ENCODE peak calls at places on chromosomes 3 and 15, in eight cellular contexts. H, L, N, B, F, V, S and C are unnamed samples.

GRCh38 chr3:40719660-40720287 is 195.0 kb downstream of the ZNF621 start:
- DNase-seq in H (no peak), L (no peak), N (no peak), B (peak; percentile 59), F (no peak), V (no peak), S (no peak), C (no peak)

GRCh38 chr3:126937533-126938432 is 45.1 kb upstream of the PLXNA1 start:
- DNase-seq in H (peak; percentile 57), L (no peak), N (no peak), B (no peak), F (no peak), V (peak; percentile 52), S (no peak), C (no peak)

GRCh38 chr3:152444029-152444641 is 175.4 kb downstream of the MBNL1 start:
- DNase-seq in H (no peak), L (no peak), N (no peak), B (peak; percentile 42), F (no peak), V (no peak), S (no peak), C (peak; percentile 65)

GRCh38 chr3:121768452-121768851 is 18.9 kb upstream of the GOLGB1 start:
- DNase-seq in H (no peak), L (no peak), N (no peak), B (no peak), F (no peak), V (no peak), S (no peak), C (no peak)

GRCh38 chr3:40847571-40847992 is 322.8 kb downstream of the ZNF621 start:
- DNase-seq in H (no peak), L (peak; percentile 72), N (no peak), B (peak; percentile 29), F (no peak), V (no peak), S (no peak), C (no peak)

GRCh38 chr15:55791576-55792400 is 48.8 kb upstream of the PRTG start:
- DNase-seq in H (no peak), L (no peak), N (no peak), B (no peak), F (no peak), V (no peak), S (no peak), C (no peak)

GRCh38 chr3:46934508-46935167 is 41.9 kb downstream of the CCDC12 start:
- DNase-seq in H (peak; percentile 73), L (no peak), N (no peak), B (no peak), F (no peak), V (peak; percentile 66), S (no peak), C (peak; percentile 13)

GRCh38 chr15:84631706-84632272 is 22.3 kb downstream of the WDR73 start:
- DNase-seq in H (no peak), L (no peak), N (no peak), B (peak; percentile 12), F (no peak), V (no peak), S (no peak), C (no peak)

GRCh38 chr3:56769125-56769709 is 32.5 kb downstream of the ARHGEF3 start:
- DNase-seq in H (no peak), L (no peak), N (no peak), B (no peak), F (no peak), V (no peak), S (no peak), C (no peak)

GRCh38 chr3:122322095-122323075 is 2.7 kb upstream of the CSTA start:
- DNase-seq in H (no peak), L (no peak), N (no peak), B (no peak), F (no peak), V (no peak), S (no peak), C (no peak)

GRCh38 chr15:35713733-35714132 is 167.8 kb upstream of the DPH6 start:
- DNase-seq in H (no peak), L (no peak), N (no peak), B (no peak), F (no peak), V (no peak), S (no peak), C (no peak)

GRCh38 chr3:180416111-180416541 is 185.8 kb upstream of the TTC14 start:
- DNase-seq in H (no peak), L (no peak), N (no peak), B (peak; percentile 23), F (no peak), V (no peak), S (no peak), C (peak; percentile 18)

GRCh38 chr3:30370681-30371271 is 235.6 kb upstream of the TGFBR2 start:
- DNase-seq in H (no peak), L (no peak), N (no peak), B (peak; percentile 24), F (no peak), V (no peak), S (no peak), C (no peak)

GRCh38 chr3:152302521-152303021 is 33.8 kb downstream of the MBNL1 start:
- DNase-seq in H (no peak), L (no peak), N (no peak), B (peak; percentile 78), F (peak; percentile 55), V (peak; percentile 85), S (no peak), C (no peak)

GRCh38 chr3:45528429-45528828 is 66.1 kb upstream of the LIMD1 start:
- DNase-seq in H (no peak), L (no peak), N (no peak), B (no peak), F (no peak), V (no peak), S (no peak), C (no peak)

GRCh38 chr3:155712008-155712407 is 32.9 kb downstream of the PLCH1 start:
- DNase-seq in H (no peak), L (no peak), N (no peak), B (no peak), F (no peak), V (no peak), S (no peak), C (no peak)

DNA sequence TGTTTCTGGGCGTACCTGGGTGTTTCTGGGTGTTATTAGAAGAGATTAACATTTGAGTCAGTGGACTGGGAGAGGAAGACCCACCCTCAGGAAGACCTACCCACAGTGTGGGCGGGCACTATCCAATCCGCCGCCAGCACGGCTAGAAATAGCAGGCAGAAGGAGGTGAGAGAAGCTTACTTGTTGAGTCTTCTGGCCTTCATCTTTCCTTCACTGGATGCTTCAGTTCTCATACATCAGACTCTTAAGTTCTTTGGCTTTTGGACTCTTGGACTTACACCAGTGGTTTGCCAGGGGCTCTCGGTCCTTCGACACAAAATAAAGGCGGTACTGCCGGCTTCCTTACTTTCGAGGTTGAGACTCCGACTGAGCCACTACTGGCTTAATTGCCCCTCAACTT is 654.6 kb upstream of the CADM2 start:
- DNase-seq in H (no peak), L (no peak), N (no peak), B (no peak), F (no peak), V (no peak), S (no peak), C (no peak)
- TF ChIP-seq POLR2AphosphoS5 in H (no peak), L (no peak), N (no peak), B (no peak), F (no peak), V (no peak), S (no peak), C (no peak)

GRCh38 chr15:67115567-67115966 is 50.2 kb downstream of the SMAD3 start:
- DNase-seq in H (peak; percentile 27), L (no peak), N (no peak), B (no peak), F (no peak), V (no peak), S (no peak), C (no peak)

GRCh38 chr15:67117356-67117755 is 52.0 kb downstream of the SMAD3 start:
- DNase-seq in H (peak; percentile 69), L (no peak), N (no peak), B (no peak), F (no peak), V (no peak), S (no peak), C (no peak)

GRCh38 chr15:67118808-67119207 is 53.4 kb downstream of the SMAD3 start:
- DNase-seq in H (peak; percentile 14), L (no peak), N (no peak), B (no peak), F (no peak), V (no peak), S (no peak), C (no peak)

GRCh38 chr15:67114846-67115521 is 49.6 kb downstream of the SMAD3 start:
- DNase-seq in H (peak; percentile 5), L (no peak), N (no peak), B (no peak), F (no peak), V (no peak), S (no peak), C (no peak)

DNA sequence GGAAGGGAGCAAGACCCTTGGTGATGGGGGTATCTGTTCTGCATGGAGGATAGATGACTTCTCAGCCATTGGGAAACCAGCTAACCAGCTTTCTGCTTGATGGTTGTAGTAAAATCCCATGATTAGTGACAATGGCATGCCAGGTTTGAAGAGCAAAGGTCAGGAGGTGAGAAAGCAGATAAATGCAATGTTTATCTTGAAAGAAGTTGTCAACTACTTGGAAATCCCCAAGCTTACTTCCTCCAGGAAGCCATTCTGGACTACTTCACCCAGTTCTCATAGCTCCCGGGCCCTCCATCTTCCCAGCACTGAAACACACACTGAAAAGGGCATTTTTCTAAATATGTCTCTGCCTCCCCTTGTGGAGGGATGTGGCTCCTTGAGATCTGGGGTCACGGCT is 51.3 kb downstream of the SMAD3 start:
- DNase-seq in H (peak; percentile 33), L (no peak), N (no peak), B (peak; percentile 37), F (no peak), V (no peak), S (no peak), C (no peak)
- H3K4me1 ChIP-seq in H (peaks cover 87% of the 10 kb centered on the region), L (no peaks in the 10 kb centered on the region), N (peaks cover 12% of the 10 kb centered on the region), B (peaks cover 75% of the 10 kb centered on the region), F (peaks cover 36% of the 10 kb centered on the region), V (peaks cover 68% of the 10 kb centered on the region), S (peaks cover 64% of the 10 kb centered on the region), C (peaks cover 91% of the 10 kb centered on the region)

DNA sequence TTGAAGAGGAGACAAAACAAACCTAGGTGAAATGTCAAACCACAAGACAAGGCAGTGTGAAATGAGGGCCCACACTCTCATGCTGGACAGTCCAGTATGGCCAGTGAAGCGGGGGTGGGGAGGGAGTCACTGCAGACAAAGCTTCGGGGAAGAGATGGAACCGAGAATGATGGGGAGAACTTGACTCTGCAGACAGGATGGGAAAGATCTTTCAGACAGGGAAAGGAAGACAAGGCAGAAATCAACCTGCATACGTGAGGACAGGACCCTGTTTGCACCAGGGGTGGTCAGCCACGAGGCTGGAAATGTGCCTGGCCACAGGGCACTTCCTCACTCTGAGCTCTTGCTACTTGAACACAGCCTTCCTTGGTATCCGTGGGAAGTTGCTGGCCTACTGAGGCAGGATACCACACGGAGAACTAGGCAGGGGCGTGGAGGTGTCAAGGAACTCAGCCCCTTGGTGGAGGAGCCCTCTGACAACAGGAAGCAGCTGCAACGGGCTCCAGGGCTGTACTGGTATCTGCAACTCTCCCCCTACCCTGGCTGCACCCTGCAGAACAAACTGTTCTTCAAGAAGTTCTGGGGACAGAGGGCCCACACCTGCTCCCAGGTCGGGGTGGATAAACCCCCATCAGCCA is 9.3 kb upstream of the SRP14 start:
- DNase-seq in H (peak; percentile 92), L (no peak), N (no peak), B (no peak), F (peak; percentile 78), V (peak; percentile 59), S (peak; percentile 39), C (no peak)
- H3K4me3 ChIP-seq in H (no peak overlapping the region), L (no peak overlapping the region), N (no peak overlapping the region), B (no peak overlapping the region), F (no peak overlapping the region), V (no peak overlapping the region), S (no peak overlapping the region), C (no peak overlapping the region)

GRCh38 chr3:73719413-73719831 is 94.7 kb upstream of the PDZRN3 start:
- DNase-seq in H (no peak), L (no peak), N (no peak), B (no peak), F (no peak), V (peak; percentile 72), S (no peak), C (no peak)
- TF ChIP-seq POLR2AphosphoS5 in H (no peak), L (no peak), N (no peak), B (no peak), F (no peak), V (peak; percentile 73), S (no peak), C (no peak)